ENCODE peak calls at places on chromosomes 11 and 22, in six cellular contexts. L is HCT116, Y is WERI-Rb-1, N is body of pancreas, D is cardiac muscle cell, P is kidney. M is an unnamed sample.
A peak's percentile ranks its signal among the peaks of the same experiment; 100 is the strongest.

GRCh38 chr11:898160-898517 is 12.5 kb downstream of the CHID1 start:
- DNase-seq in L (peak; percentile 13), Y (peak; percentile 63), N (no peak), D (peak; percentile 32), P (no peak), M (peak; percentile 38)

GRCh38 chr22:42142771-42143461 is 12.3 kb upstream of the CYP2D6 start:
- DNase-seq in L (no peak), Y (no peak), N (no peak), D (no peak), P (peak; percentile 69), M (no peak)

GRCh38 chr11:86940122-86940777 is 14.9 kb downstream of the FZD4 start:
- DNase-seq in L (no peak), Y (no peak), N (peak; percentile 73), D (peak; percentile 93), P (no peak), M (peak; percentile 75)

GRCh38 chr11:121421149-121421906 is 30.8 kb upstream of the SORL1 start:
- DNase-seq in L (no peak), Y (peak; percentile 39), N (no peak), D (no peak), P (no peak), M (no peak)

GRCh38 chr22:19448739-19449421 is 1.4 kb upstream of the C22orf39 start:
- DNase-seq in L (no peak), Y (no peak), N (no peak), D (no peak), P (no peak), M (no peak)

GRCh38 chr11:103940542-103940941 is 95.9 kb upstream of the DDI1 start:
- DNase-seq in L (no peak), Y (no peak), N (no peak), D (no peak), P (no peak), M (peak; percentile 37)

GRCh38 chr11:4607111-4607510 is 920 bp downstream of the TRIM68 start:
- DNase-seq in L (no peak), Y (no peak), N (no peak), D (peak; percentile 10), P (no peak), M (peak; percentile 11)

GRCh38 chr11:69841859-69842698 is 22.9 kb upstream of the FGF3 start:
- DNase-seq in L (peak; percentile 49), Y (no peak), N (no peak), D (peak; percentile 17), P (peak; percentile 31), M (peak; percentile 12)

GRCh38 chr11:110174645-110175310 is 81.6 kb downstream of the ZC3H12C start:
- DNase-seq in L (no peak), Y (no peak), N (no peak), D (peak; percentile 47), P (no peak), M (peak; percentile 16)

GRCh38 chr11:68843703-68844312 is 2.1 kb upstream of the CPT1A start:
- DNase-seq in L (peak; percentile 67), Y (no peak), N (peak; percentile 95), D (peak; percentile 62), P (peak; percentile 94), M (no peak)

DNA sequence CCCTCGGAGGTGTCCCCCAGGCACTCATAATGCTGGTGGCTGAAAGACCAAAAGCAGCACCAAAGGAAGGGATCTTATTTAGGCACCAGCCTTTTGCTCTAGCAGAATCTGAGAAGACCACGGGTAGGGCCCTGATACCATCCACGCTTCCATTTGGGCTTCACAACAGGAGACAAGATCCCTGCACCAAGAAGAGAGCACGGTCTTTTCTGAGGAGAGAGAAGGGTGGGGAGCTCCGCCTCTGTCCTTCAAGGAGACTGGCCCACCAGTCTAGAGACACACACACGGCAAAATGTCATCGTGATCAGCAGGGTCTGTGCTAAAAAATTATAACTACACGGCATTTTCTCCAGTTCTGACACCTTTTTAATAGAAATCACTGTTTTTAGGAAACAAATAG is 9.8 kb downstream of the LARGE2 start:
- DNase-seq in L (no peak), Y (no peak), N (no peak), D (no peak), P (no peak), M (no peak)
- H3K36me3 ChIP-seq in L (peaks cover 8% of the 10 kb centered on the region), Y (peaks cover 38% of the 10 kb centered on the region), N (peaks cover 10% of the 10 kb centered on the region), D (peaks cover 39% of the 10 kb centered on the region), P (peaks cover 18% of the 10 kb centered on the region), M (peaks cover 50% of the 10 kb centered on the region)

GRCh38 chr11:62777389-62777788 is 6.2 kb downstream of the TAF6L start:
- DNase-seq in L (no peak), Y (no peak), N (no peak), D (no peak), P (no peak), M (no peak)
- H3K36me3 ChIP-seq in L (peaks cover 3% of the 10 kb centered on the region), Y (peaks cover 54% of the 10 kb centered on the region), N (peaks cover 4% of the 10 kb centered on the region), D (peaks cover 14% of the 10 kb centered on the region), P (peaks cover 9% of the 10 kb centered on the region), M (peaks cover 41% of the 10 kb centered on the region)

DNA sequence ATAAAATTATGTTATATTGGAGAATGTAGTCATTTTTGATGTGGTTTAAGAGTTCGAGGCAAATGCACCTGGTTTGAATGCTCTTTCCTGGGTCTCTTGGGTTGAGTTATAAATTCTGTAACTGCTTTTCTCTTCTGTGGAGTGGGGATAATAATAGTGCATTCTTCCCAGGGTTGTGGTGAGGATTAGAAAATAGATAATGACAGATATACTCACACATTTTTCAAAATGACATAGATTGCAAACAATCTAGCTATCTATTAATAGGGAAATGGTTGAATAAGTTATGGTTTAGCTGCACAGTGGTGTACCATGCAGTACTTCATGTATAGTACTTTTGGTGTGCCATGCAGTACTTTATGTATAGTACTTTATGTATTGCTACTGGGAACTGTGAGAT is 67.4 kb downstream of the SWAP70 start:
- DNase-seq in L (no peak), Y (no peak), N (no peak), D (no peak), P (no peak), M (no peak)
- H3K36me3 ChIP-seq in L (peaks cover 5% of the 10 kb centered on the region), Y (peaks cover 44% of the 10 kb centered on the region), N (peaks cover 2% of the 10 kb centered on the region), D (peaks cover 13% of the 10 kb centered on the region), P (peaks cover 12% of the 10 kb centered on the region), M (peaks cover 80% of the 10 kb centered on the region)

GRCh38 chr11:57812634-57813033 is 51.0 kb downstream of the CTNND1 start:
- DNase-seq in L (no peak), Y (no peak), N (no peak), D (no peak), P (no peak), M (no peak)

GRCh38 chr11:57815877-57816276 is 54.3 kb downstream of the CTNND1 start:
- DNase-seq in L (no peak), Y (peak; percentile 34), N (no peak), D (no peak), P (no peak), M (no peak)

GRCh38 chr11:57818812-57819211 is 57.2 kb downstream of the CTNND1 start:
- DNase-seq in L (no peak), Y (no peak), N (no peak), D (no peak), P (no peak), M (no peak)

GRCh38 chr11:57819272-57819979 is 57.8 kb downstream of the CTNND1 start:
- DNase-seq in L (no peak), Y (no peak), N (no peak), D (no peak), P (no peak), M (no peak)

DNA sequence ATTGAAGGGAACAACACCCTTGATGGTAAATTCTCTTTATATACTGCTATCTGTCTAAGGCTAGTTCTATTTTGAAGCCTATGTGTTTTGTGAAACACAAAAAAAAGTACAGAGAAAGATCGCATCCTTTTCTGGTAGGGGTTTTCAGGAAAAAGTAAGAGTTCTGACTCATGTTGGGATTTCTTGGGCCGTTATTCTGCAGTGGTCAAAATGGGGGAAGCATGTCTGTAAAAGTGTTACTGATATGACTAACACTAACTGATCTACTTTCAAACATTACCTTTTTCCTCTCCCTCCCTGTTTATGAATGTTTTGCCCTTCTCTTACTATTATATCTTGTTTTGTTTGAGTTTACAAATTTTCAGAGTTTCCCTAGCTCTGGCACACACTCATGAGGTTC is 53.9 kb downstream of the CTNND1 start:
- DNase-seq in L (no peak), Y (no peak), N (no peak), D (no peak), P (no peak), M (no peak)
- H3K36me3 ChIP-seq in L (peaks cover 58% of the 10 kb centered on the region), Y (peaks cover 11% of the 10 kb centered on the region), N (peaks cover 47% of the 10 kb centered on the region), D (peaks cover 78% of the 10 kb centered on the region), P (peaks cover 69% of the 10 kb centered on the region), M (peaks cover 81% of the 10 kb centered on the region)

GRCh38 chr22:31329029-31329428 is 17.1 kb downstream of the PATZ1 start:
- DNase-seq in L (no peak), Y (no peak), N (no peak), D (no peak), P (no peak), M (no peak)
- H3K36me3 ChIP-seq in L (peaks cover 30% of the 10 kb centered on the region), Y (peaks cover 95% of the 10 kb centered on the region), N (peaks cover 19% of the 10 kb centered on the region), D (peaks cover 41% of the 10 kb centered on the region), P (peaks cover 60% of the 10 kb centered on the region), M (peaks cover 32% of the 10 kb centered on the region)

GRCh38 chr22:50199836-50200332 is 927 bp upstream of the SELENOO start:
- DNase-seq in L (no peak), Y (peak; percentile 68), N (no peak), D (no peak), P (no peak), M (peak; percentile 50)

GRCh38 chr22:50203288-50203687 is 2.5 kb downstream of the SELENOO start:
- DNase-seq in L (no peak), Y (no peak), N (no peak), D (no peak), P (no peak), M (no peak)

GRCh38 chr22:50200333-50201190 is at the start of gene SELENOO:
- DNase-seq in L (peak; percentile 72), Y (peak; percentile 94), N (peak; percentile 92), D (peak; percentile 92), P (peak; percentile 97), M (peak; percentile 96)

GRCh38 chr22:50201191-50202129 is 649 bp downstream of the SELENOO start:
- DNase-seq in L (no peak), Y (no peak), N (peak; percentile 72), D (no peak), P (no peak), M (peak; percentile 61)

DNA sequence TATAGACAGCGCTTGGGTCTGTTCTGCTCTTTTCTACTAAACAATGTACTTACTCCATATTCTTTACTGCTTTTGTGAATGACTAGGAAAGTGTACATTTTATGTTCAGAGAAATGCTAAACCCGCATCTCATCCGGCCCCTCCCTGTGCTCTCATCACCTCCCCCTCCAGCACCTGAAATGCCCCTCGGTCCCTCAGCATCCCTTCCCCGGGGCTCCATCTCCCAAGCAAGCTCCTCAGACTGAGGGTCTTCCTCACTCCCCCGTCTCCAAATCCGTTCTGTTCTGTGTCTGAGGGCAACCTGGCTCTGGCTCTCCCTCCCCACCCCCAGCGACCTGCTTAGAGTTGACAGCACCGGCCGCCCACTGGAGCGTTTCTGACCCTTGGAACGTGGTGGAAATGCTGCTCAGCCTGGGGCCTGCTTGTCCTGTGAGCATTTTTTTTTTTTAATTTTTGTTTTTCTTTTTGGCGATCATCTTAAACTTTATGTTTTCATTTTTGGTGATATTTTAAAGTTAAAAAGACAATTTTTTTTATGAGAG is 1.4 kb downstream of the SELENOO start:
- DNase-seq in L (no peak), Y (no peak), N (no peak), D (no peak), P (no peak), M (no peak)
- H3K36me3 ChIP-seq in L (peaks cover 2% of the 10 kb centered on the region), Y (peaks cover 48% of the 10 kb centered on the region), N (peaks cover 8% of the 10 kb centered on the region), D (peaks cover 19% of the 10 kb centered on the region), P (peaks cover under 1% of the 10 kb centered on the region), M (peaks cover 20% of the 10 kb centered on the region)

GRCh38 chr22:49795521-49795920 is 32.2 kb downstream of the BRD1 start:
- DNase-seq in L (no peak), Y (no peak), N (no peak), D (no peak), P (no peak), M (no peak)
- H3K36me3 ChIP-seq in L (peaks cover 38% of the 10 kb centered on the region), Y (peaks cover 93% of the 10 kb centered on the region), N (peaks cover 34% of the 10 kb centered on the region), D (peaks cover 52% of the 10 kb centered on the region), P (peaks cover 56% of the 10 kb centered on the region), M (peaks cover 71% of the 10 kb centered on the region)

GRCh38 chr11:9783986-9784385 is 120.1 kb downstream of the SWAP70 start:
- DNase-seq in L (no peak), Y (no peak), N (no peak), D (no peak), P (no peak), M (no peak)
- H3K36me3 ChIP-seq in L (peaks cover 3% of the 10 kb centered on the region), Y (peaks cover 25% of the 10 kb centered on the region), N (peaks cover 2% of the 10 kb centered on the region), D (peaks cover 13% of the 10 kb centered on the region), P (peaks cover 37% of the 10 kb centered on the region), M (peaks cover 82% of the 10 kb centered on the region)